ENCODE peak calls at places on chromosome 18, in ten cellular contexts. M, A, Z, E, D, N, H, G, Q and I are unnamed samples.
A peak's percentile ranks its signal among the peaks of the same experiment; 100 is the strongest.

GRCh38 chr18:45656194-45656593 is 40.9 kb downstream of the SLC14A2 start:
- DNase-seq in E (no peak), M (no peak), Q (no peak), G (no peak), H (no peak), D (no peak), N (no peak), Z (no peak), A (no peak), I (no peak)

GRCh38 chr18:56382541-56382940 is 255.9 kb downstream of the TXNL1 start:
- DNase-seq in D (no peak), N (no peak), G (no peak), Z (no peak), M (no peak), A (peak; percentile 73), E (no peak), Q (no peak), H (no peak), I (peak; percentile 39)

GRCh38 chr18:74259332-74259731 is 32.4 kb downstream of the CYB5A start:
- DNase-seq in E (no peak), A (no peak), Z (no peak), D (no peak), H (no peak), M (no peak), G (no peak), N (no peak), Q (no peak), I (no peak)

GRCh38 chr18:63676526-63676925 is 14.8 kb upstream of the SERPINB3 start:
- DNase-seq in G (peak; percentile 13), A (no peak), M (no peak), Q (no peak), E (no peak), D (no peak), N (no peak), Z (no peak), H (no peak), I (no peak)

GRCh38 chr18:50320719-50321118 is 33.2 kb upstream of the CXXC1 start:
- DNase-seq in M (no peak), A (no peak), N (no peak), G (no peak), D (no peak), E (no peak), Q (no peak), Z (no peak), H (no peak), I (no peak)

GRCh38 chr18:35962320-35962719 is 10.2 kb upstream of the RMP24 start:
- DNase-seq in A (no peak), Q (no peak), D (no peak), N (no peak), E (no peak), Z (no peak), M (no peak), G (no peak), H (no peak), I (no peak)

GRCh38 chr18:23532848-23533247 is 29.5 kb downstream of the RMC1 start:
- DNase-seq in E (no peak), M (no peak), D (no peak), Q (no peak), Z (no peak), A (no peak), N (no peak), H (peak; percentile 33), G (no peak), I (no peak)

GRCh38 chr18:77617681-77618080 is 368.0 kb downstream of the GALR1 start:
- DNase-seq in D (no peak), Z (no peak), A (no peak), E (no peak), N (no peak), H (no peak), M (no peak), Q (no peak), G (no peak), I (no peak)

GRCh38 chr18:50614838-50615237 is 55.0 kb downstream of the MAPK4 start:
- DNase-seq in Z (no peak), M (no peak), Q (peak; percentile 70), D (no peak), N (no peak), H (no peak), A (no peak), E (no peak), G (no peak), I (no peak)

GRCh38 chr18:22710628-22711380 is 222.3 kb upstream of the RBBP8 start:
- DNase-seq in N (no peak), A (no peak), Q (peak; percentile 70), Z (peak; percentile 77), M (no peak), D (peak; percentile 42), G (peak; percentile 2), E (no peak), H (peak; percentile 33), I (no peak)

GRCh38 chr18:46712406-46712805 is 44.4 kb downstream of the ST8SIA5 start:
- DNase-seq in N (no peak), D (peak; percentile 89), E (no peak), Q (no peak), H (no peak), M (no peak), A (no peak), G (no peak), Z (peak; percentile 81), I (no peak)

GRCh38 chr18:25262920-25263319 is 89.0 kb downstream of the ZNF521 start:
- DNase-seq in D (peak; percentile 56), Q (no peak), A (no peak), G (no peak), N (no peak), M (no peak), H (no peak), Z (no peak), E (no peak), I (no peak)

GRCh38 chr18:3380384-3380961 is 69.5 kb upstream of the TGIF1 start:
- DNase-seq in D (no peak), A (no peak), G (no peak), N (no peak), H (no peak), Z (no peak), Q (no peak), E (no peak), M (no peak), I (no peak)

GRCh38 chr18:59459352-59460059 is 100.4 kb upstream of the LMAN1 start:
- DNase-seq in E (peak; percentile 34), Q (no peak), M (no peak), Z (no peak), G (peak; percentile 18), H (no peak), N (no peak), A (no peak), D (peak; percentile 59), I (no peak)

GRCh38 chr18:6842081-6842480 is 112.6 kb downstream of the ARHGAP28 start:
- DNase-seq in D (no peak), M (no peak), Q (no peak), Z (no peak), E (no peak), A (no peak), G (no peak), H (no peak), N (no peak), I (no peak)

GRCh38 chr18:37334494-37335125 is 231.0 kb downstream of the CELF4 start:
- DNase-seq in A (no peak), G (no peak), H (no peak), Q (no peak), Z (no peak), M (no peak), N (no peak), E (no peak), D (peak; percentile 20), I (no peak)

GRCh38 chr18:63140997-63141776 is 178.4 kb downstream of the BCL2 start:
- DNase-seq in E (peak; percentile 28), Q (no peak), N (no peak), A (no peak), H (no peak), Z (no peak), D (no peak), M (no peak), G (no peak), I (no peak)

GRCh38 chr18:2847341-2848144 is 737 bp downstream of the EMILIN2 start:
- DNase-seq in N (peak; percentile 5), Q (peak; percentile 73), H (peak; percentile 42), G (no peak), D (no peak), Z (no peak), M (peak; percentile 13), E (no peak), A (no peak), I (no peak)

GRCh38 chr18:69790649-69791048 is 157.0 kb downstream of the CD226 start:
- DNase-seq in N (no peak), G (no peak), D (no peak), A (no peak), Z (no peak), H (no peak), E (no peak), Q (no peak), M (no peak), I (no peak)

GRCh38 chr18:30889582-30890301 is 152.8 kb downstream of the DSC3 start:
- DNase-seq in D (no peak), H (no peak), G (peak; percentile 68), M (no peak), Q (no peak), Z (no peak), E (no peak), A (peak; percentile 28), N (no peak), I (peak; percentile 33)

GRCh38 chr18:74797577-74798151 is 200.0 kb downstream of the ZNF407 start:
- DNase-seq in A (no peak), M (no peak), G (peak; percentile 34), H (no peak), D (no peak), N (no peak), E (no peak), Z (no peak), Q (no peak), I (no peak)